ENCODE peak calls at places on chromosome 17, in nine cellular contexts. E is D341Med, T is NCI-H82, H is skeletal muscle cell, Z is kidney glomerular epithelial cell, K is COR-L47, L is iris pigment epithelial cell, C is T-helper 9 cell, A is GM20000. M is an unnamed sample.

GRCh38 chr17:78738698-78739097 is 43.4 kb downstream of the CYTH1 start:
- DNase-seq in E (no peak), T (no peak), H (no peak), Z (no peak), K (no peak), L (no peak), C (no peak), A (no peak), M (no peak)

GRCh38 chr17:7883781-7884386 is 4.7 kb upstream of the CHD3 start:
- DNase-seq in E (no peak), T (peak; percentile 31), H (no peak), Z (peak; percentile 72), K (no peak), L (peak; percentile 49), C (no peak), A (peak; percentile 72), M (no peak)

GRCh38 chr17:68418876-68419275 is 38.4 kb downstream of the WIPI1 start:
- DNase-seq in E (no peak), T (no peak), H (no peak), Z (no peak), K (no peak), L (no peak), C (no peak), A (no peak), M (no peak)

GRCh38 chr17:73952498-73953205 is 250.8 kb upstream of the RPL38 start:
- DNase-seq in E (peak; percentile 92), T (peak; percentile 84), H (no peak), Z (no peak), K (no peak), L (no peak), C (peak; percentile 3), A (peak; percentile 63), M (peak; percentile 73)

GRCh38 chr17:30476726-30477082 is 504 bp upstream of the GOSR1 start:
- DNase-seq in E (no peak), T (peak; percentile 61), H (no peak), Z (peak; percentile 64), K (no peak), L (peak; percentile 9), C (no peak), A (peak; percentile 8), M (no peak)

GRCh38 chr17:82938486-82939212 is 98.8 kb upstream of the ZNF750 start:
- DNase-seq in E (no peak), T (no peak), H (no peak), Z (no peak), K (no peak), L (no peak), C (no peak), A (no peak), M (no peak)

GRCh38 chr17:3802461-3803307 is 1.7 kb upstream of the ITGAE start:
- DNase-seq in E (no peak), T (no peak), H (peak; percentile 52), Z (peak; percentile 91), K (no peak), L (peak; percentile 93), C (no peak), A (no peak), M (no peak)

GRCh38 chr17:82242977-82243647 is 14.3 kb downstream of the SLC16A3 start:
- DNase-seq in E (peak; percentile 76), T (no peak), H (no peak), Z (peak; percentile 39), K (no peak), L (peak; percentile 88), C (no peak), A (no peak), M (no peak)

GRCh38 chr17:6139447-6139832 is 69.3 kb downstream of the WSCD1 start:
- DNase-seq in E (no peak), T (peak; percentile 55), H (no peak), Z (no peak), K (no peak), L (no peak), C (no peak), A (no peak), M (no peak)

GRCh38 chr17:7132511-7133094 is 18.0 kb upstream of the ASGR2 start:
- DNase-seq in E (no peak), T (no peak), H (no peak), Z (no peak), K (no peak), L (no peak), C (peak; percentile 41), A (peak; percentile 83), M (no peak)

GRCh38 chr17:29760279-29760721 is 137.6 kb upstream of the CORO6 start:
- DNase-seq in E (no peak), T (no peak), H (no peak), Z (no peak), K (no peak), L (peak; percentile 59), C (peak; percentile 20), A (peak; percentile 52), M (no peak)